ENCODE peak calls at places on chromosomes 2 and 18, in five cellular contexts. One of them, this sample, is unnamed.

GRCh38 chr2:24111407-24111861 is 11.7 kb downstream of the PFN4 start:
- DNase-seq in thoracic aorta: no peak
- DNase-seq in cortex of kidney: no peak
- DNase-seq in activated naive CD8-positive, alpha-beta T cell treated with anti-CD3 and anti-CD28 coated beads, Interleukin-2, amount 50 U/mL, for 24 hours: no peak
- DNase-seq in ovary: no peak
- DNase-seq in this sample: no peak

GRCh38 chr2:6556755-6557154 is 309.0 kb downstream of the CMPK2 start:
- DNase-seq in thoracic aorta: no peak
- DNase-seq in cortex of kidney: no peak
- DNase-seq in activated naive CD8-positive, alpha-beta T cell treated with anti-CD3 and anti-CD28 coated beads, Interleukin-2, amount 50 U/mL, for 24 hours: no peak
- DNase-seq in ovary: no peak
- DNase-seq in this sample: no peak

GRCh38 chr2:121137571-121137970 is 147.4 kb downstream of the TFCP2L1 start:
- DNase-seq in thoracic aorta: no peak
- DNase-seq in cortex of kidney: no peak
- DNase-seq in activated naive CD8-positive, alpha-beta T cell treated with anti-CD3 and anti-CD28 coated beads, Interleukin-2, amount 50 U/mL, for 24 hours: no peak
- DNase-seq in ovary: no peak
- DNase-seq in this sample: no peak

GRCh38 chr2:96305091-96305978 is at the start of gene SNRNP200:
- DNase-seq in thoracic aorta: peak
- DNase-seq in cortex of kidney: no peak
- DNase-seq in activated naive CD8-positive, alpha-beta T cell treated with anti-CD3 and anti-CD28 coated beads, Interleukin-2, amount 50 U/mL, for 24 hours: peak
- DNase-seq in ovary: peak
- DNase-seq in this sample: peak

GRCh38 chr2:227545990-227546389 is 52.7 kb upstream of the SCYGR2 start:
- DNase-seq in thoracic aorta: no peak
- DNase-seq in cortex of kidney: no peak
- DNase-seq in activated naive CD8-positive, alpha-beta T cell treated with anti-CD3 and anti-CD28 coated beads, Interleukin-2, amount 50 U/mL, for 24 hours: peak
- DNase-seq in ovary: no peak
- DNase-seq in this sample: no peak

GRCh38 chr2:2492800-2493199 is 161.7 kb upstream of the MYT1L start:
- DNase-seq in thoracic aorta: no peak
- DNase-seq in cortex of kidney: no peak
- DNase-seq in activated naive CD8-positive, alpha-beta T cell treated with anti-CD3 and anti-CD28 coated beads, Interleukin-2, amount 50 U/mL, for 24 hours: no peak
- DNase-seq in ovary: no peak
- DNase-seq in this sample: no peak

GRCh38 chr2:207296265-207296948 is 130.7 kb upstream of the KLF7 start:
- DNase-seq in thoracic aorta: no peak
- DNase-seq in cortex of kidney: no peak
- DNase-seq in activated naive CD8-positive, alpha-beta T cell treated with anti-CD3 and anti-CD28 coated beads, Interleukin-2, amount 50 U/mL, for 24 hours: no peak
- DNase-seq in ovary: no peak
- DNase-seq in this sample: no peak

GRCh38 chr2:116749994-116750393 is 1064.5 kb upstream of the DDX18 start:
- DNase-seq in thoracic aorta: no peak
- DNase-seq in cortex of kidney: no peak
- DNase-seq in activated naive CD8-positive, alpha-beta T cell treated with anti-CD3 and anti-CD28 coated beads, Interleukin-2, amount 50 U/mL, for 24 hours: no peak
- DNase-seq in ovary: no peak
- DNase-seq in this sample: no peak

GRCh38 chr2:39416172-39416571 is 20.9 kb downstream of the MAP4K3 start:
- DNase-seq in thoracic aorta: no peak
- DNase-seq in cortex of kidney: no peak
- DNase-seq in activated naive CD8-positive, alpha-beta T cell treated with anti-CD3 and anti-CD28 coated beads, Interleukin-2, amount 50 U/mL, for 24 hours: no peak
- DNase-seq in ovary: no peak
- DNase-seq in this sample: no peak

GRCh38 chr2:116879646-116880045 is 934.8 kb upstream of the DDX18 start:
- DNase-seq in thoracic aorta: no peak
- DNase-seq in cortex of kidney: no peak
- DNase-seq in activated naive CD8-positive, alpha-beta T cell treated with anti-CD3 and anti-CD28 coated beads, Interleukin-2, amount 50 U/mL, for 24 hours: no peak
- DNase-seq in ovary: no peak
- DNase-seq in this sample: no peak

GRCh38 chr2:16635796-16636699 is 29.6 kb downstream of the CYRIA start:
- DNase-seq in thoracic aorta: no peak
- DNase-seq in cortex of kidney: peak
- DNase-seq in activated naive CD8-positive, alpha-beta T cell treated with anti-CD3 and anti-CD28 coated beads, Interleukin-2, amount 50 U/mL, for 24 hours: no peak
- DNase-seq in ovary: no peak
- DNase-seq in this sample: no peak

GRCh38 chr18:24270937-24271380 is 126.7 kb downstream of the OSBPL1A start:
- DNase-seq in thoracic aorta: no peak
- DNase-seq in cortex of kidney: no peak
- DNase-seq in activated naive CD8-positive, alpha-beta T cell treated with anti-CD3 and anti-CD28 coated beads, Interleukin-2, amount 50 U/mL, for 24 hours: no peak
- DNase-seq in ovary: no peak
- DNase-seq in this sample: no peak

GRCh38 chr2:183049420-183049819 is 11.2 kb upstream of the NCKAP1 start:
- DNase-seq in thoracic aorta: no peak
- DNase-seq in cortex of kidney: no peak
- DNase-seq in activated naive CD8-positive, alpha-beta T cell treated with anti-CD3 and anti-CD28 coated beads, Interleukin-2, amount 50 U/mL, for 24 hours: no peak
- DNase-seq in ovary: no peak
- DNase-seq in this sample: no peak

GRCh38 chr18:33697498-33697897 is 119.5 kb downstream of the ASXL3 start:
- DNase-seq in thoracic aorta: no peak
- DNase-seq in cortex of kidney: no peak
- DNase-seq in activated naive CD8-positive, alpha-beta T cell treated with anti-CD3 and anti-CD28 coated beads, Interleukin-2, amount 50 U/mL, for 24 hours: no peak
- DNase-seq in ovary: no peak
- DNase-seq in this sample: no peak

GRCh38 chr2:237631029-237631785 is 3.8 kb downstream of the LRRFIP1 start:
- DNase-seq in thoracic aorta: no peak
- DNase-seq in cortex of kidney: no peak
- DNase-seq in activated naive CD8-positive, alpha-beta T cell treated with anti-CD3 and anti-CD28 coated beads, Interleukin-2, amount 50 U/mL, for 24 hours: no peak
- DNase-seq in ovary: no peak
- DNase-seq in this sample: no peak

GRCh38 chr2:27809761-27810241 is 38.3 kb downstream of the MRPL33 start:
- DNase-seq in thoracic aorta: no peak
- DNase-seq in cortex of kidney: no peak
- DNase-seq in activated naive CD8-positive, alpha-beta T cell treated with anti-CD3 and anti-CD28 coated beads, Interleukin-2, amount 50 U/mL, for 24 hours: no peak
- DNase-seq in ovary: no peak
- DNase-seq in this sample: no peak

GRCh38 chr2:222280795-222281194 is 18.0 kb downstream of the PAX3 start:
- DNase-seq in thoracic aorta: no peak
- DNase-seq in cortex of kidney: no peak
- DNase-seq in activated naive CD8-positive, alpha-beta T cell treated with anti-CD3 and anti-CD28 coated beads, Interleukin-2, amount 50 U/mL, for 24 hours: no peak
- DNase-seq in ovary: no peak
- DNase-seq in this sample: no peak

GRCh38 chr18:79217979-79218604 is 148.9 kb downstream of the ATP9B start:
- DNase-seq in thoracic aorta: no peak
- DNase-seq in cortex of kidney: no peak
- DNase-seq in activated naive CD8-positive, alpha-beta T cell treated with anti-CD3 and anti-CD28 coated beads, Interleukin-2, amount 50 U/mL, for 24 hours: no peak
- DNase-seq in ovary: no peak
- DNase-seq in this sample: no peak

GRCh38 chr2:198448803-198449202 is 644.4 kb downstream of the PLCL1 start:
- DNase-seq in thoracic aorta: no peak
- DNase-seq in cortex of kidney: no peak
- DNase-seq in activated naive CD8-positive, alpha-beta T cell treated with anti-CD3 and anti-CD28 coated beads, Interleukin-2, amount 50 U/mL, for 24 hours: no peak
- DNase-seq in ovary: no peak
- DNase-seq in this sample: no peak